ENCODE peak calls at places on chromosomes 2 and 18, in six cellular contexts. One of them, this sample, is unnamed.

GRCh38 chr2:210795506-210795905 is 239.1 kb downstream of the CPS1 start:
- DNase-seq in putamen: no peak
- DNase-seq in activated naive CD4-positive, alpha-beta T cell treated with anti-CD3 and anti-CD28 coated beads, Interleukin-2, amount 50 U/mL, for 72 hours: no peak
- DNase-seq in stimulated activated CD8-positive, alpha-beta memory T cell treated with anti-CD3 and anti-CD28 coated beads, Interleukin-4, amount 100 ng/mL, for 4 hours: no peak
- DNase-seq in amniotic stem cell: no peak
- DNase-seq in brain microvascular endothelial cell: no peak
- DNase-seq in this sample: no peak

GRCh38 chr18:57970356-57971095 is 73.5 kb upstream of the NEDD4L start:
- DNase-seq in putamen: peak
- DNase-seq in brain microvascular endothelial cell: no peak
- DNase-seq in stimulated activated CD8-positive, alpha-beta memory T cell treated with anti-CD3 and anti-CD28 coated beads, Interleukin-4, amount 100 ng/mL, for 4 hours: no peak
- DNase-seq in activated naive CD4-positive, alpha-beta T cell treated with anti-CD3 and anti-CD28 coated beads, Interleukin-2, amount 50 U/mL, for 72 hours: no peak
- DNase-seq in amniotic stem cell: no peak
- DNase-seq in this sample: no peak

GRCh38 chr2:61177727-61178549 is 15.9 kb downstream of the C2orf74 start:
- DNase-seq in activated naive CD4-positive, alpha-beta T cell treated with anti-CD3 and anti-CD28 coated beads, Interleukin-2, amount 50 U/mL, for 72 hours: peak
- DNase-seq in stimulated activated CD8-positive, alpha-beta memory T cell treated with anti-CD3 and anti-CD28 coated beads, Interleukin-4, amount 100 ng/mL, for 4 hours: no peak
- DNase-seq in amniotic stem cell: no peak
- DNase-seq in putamen: no peak
- DNase-seq in brain microvascular endothelial cell: no peak
- DNase-seq in this sample: peak

GRCh38 chr2:213251618-213252017 is 32.6 kb upstream of the SPAG16 start:
- DNase-seq in brain microvascular endothelial cell: no peak
- DNase-seq in putamen: peak
- DNase-seq in activated naive CD4-positive, alpha-beta T cell treated with anti-CD3 and anti-CD28 coated beads, Interleukin-2, amount 50 U/mL, for 72 hours: no peak
- DNase-seq in amniotic stem cell: peak
- DNase-seq in stimulated activated CD8-positive, alpha-beta memory T cell treated with anti-CD3 and anti-CD28 coated beads, Interleukin-4, amount 100 ng/mL, for 4 hours: no peak
- DNase-seq in this sample: no peak

GRCh38 chr2:45889620-45890019 is 238.1 kb downstream of the PRKCE start:
- DNase-seq in amniotic stem cell: no peak
- DNase-seq in brain microvascular endothelial cell: no peak
- DNase-seq in stimulated activated CD8-positive, alpha-beta memory T cell treated with anti-CD3 and anti-CD28 coated beads, Interleukin-4, amount 100 ng/mL, for 4 hours: no peak
- DNase-seq in activated naive CD4-positive, alpha-beta T cell treated with anti-CD3 and anti-CD28 coated beads, Interleukin-2, amount 50 U/mL, for 72 hours: no peak
- DNase-seq in putamen: no peak
- DNase-seq in this sample: no peak

GRCh38 chr2:111139637-111140317 is 19.1 kb downstream of the BCL2L11 start:
- DNase-seq in amniotic stem cell: no peak
- DNase-seq in activated naive CD4-positive, alpha-beta T cell treated with anti-CD3 and anti-CD28 coated beads, Interleukin-2, amount 50 U/mL, for 72 hours: no peak
- DNase-seq in brain microvascular endothelial cell: no peak
- DNase-seq in stimulated activated CD8-positive, alpha-beta memory T cell treated with anti-CD3 and anti-CD28 coated beads, Interleukin-4, amount 100 ng/mL, for 4 hours: no peak
- DNase-seq in putamen: no peak
- DNase-seq in this sample: no peak

GRCh38 chr18:58632557-58632956 is 3.7 kb upstream of the ALPK2 start:
- DNase-seq in putamen: no peak
- DNase-seq in stimulated activated CD8-positive, alpha-beta memory T cell treated with anti-CD3 and anti-CD28 coated beads, Interleukin-4, amount 100 ng/mL, for 4 hours: no peak
- DNase-seq in brain microvascular endothelial cell: no peak
- DNase-seq in activated naive CD4-positive, alpha-beta T cell treated with anti-CD3 and anti-CD28 coated beads, Interleukin-2, amount 50 U/mL, for 72 hours: no peak
- DNase-seq in amniotic stem cell: no peak
- DNase-seq in this sample: no peak

GRCh38 chr2:233832869-233833812 is 21.2 kb downstream of the HJURP start:
- DNase-seq in activated naive CD4-positive, alpha-beta T cell treated with anti-CD3 and anti-CD28 coated beads, Interleukin-2, amount 50 U/mL, for 72 hours: peak
- DNase-seq in amniotic stem cell: peak
- DNase-seq in stimulated activated CD8-positive, alpha-beta memory T cell treated with anti-CD3 and anti-CD28 coated beads, Interleukin-4, amount 100 ng/mL, for 4 hours: no peak
- DNase-seq in brain microvascular endothelial cell: peak
- DNase-seq in putamen: no peak
- DNase-seq in this sample: no peak

GRCh38 chr2:152493945-152494528 is 159.1 kb downstream of the FMNL2 start:
- DNase-seq in amniotic stem cell: no peak
- DNase-seq in brain microvascular endothelial cell: no peak
- DNase-seq in putamen: no peak
- DNase-seq in stimulated activated CD8-positive, alpha-beta memory T cell treated with anti-CD3 and anti-CD28 coated beads, Interleukin-4, amount 100 ng/mL, for 4 hours: no peak
- DNase-seq in activated naive CD4-positive, alpha-beta T cell treated with anti-CD3 and anti-CD28 coated beads, Interleukin-2, amount 50 U/mL, for 72 hours: no peak
- DNase-seq in this sample: no peak

GRCh38 chr18:60040966-60041365 is 141.2 kb downstream of the PMAIP1 start:
- DNase-seq in brain microvascular endothelial cell: no peak
- DNase-seq in amniotic stem cell: no peak
- DNase-seq in stimulated activated CD8-positive, alpha-beta memory T cell treated with anti-CD3 and anti-CD28 coated beads, Interleukin-4, amount 100 ng/mL, for 4 hours: no peak
- DNase-seq in activated naive CD4-positive, alpha-beta T cell treated with anti-CD3 and anti-CD28 coated beads, Interleukin-2, amount 50 U/mL, for 72 hours: no peak
- DNase-seq in putamen: no peak
- DNase-seq in this sample: no peak

GRCh38 chr2:191857406-191857805 is 10.5 kb upstream of the CAVIN2 start:
- DNase-seq in amniotic stem cell: no peak
- DNase-seq in stimulated activated CD8-positive, alpha-beta memory T cell treated with anti-CD3 and anti-CD28 coated beads, Interleukin-4, amount 100 ng/mL, for 4 hours: no peak
- DNase-seq in brain microvascular endothelial cell: no peak
- DNase-seq in activated naive CD4-positive, alpha-beta T cell treated with anti-CD3 and anti-CD28 coated beads, Interleukin-2, amount 50 U/mL, for 72 hours: no peak
- DNase-seq in putamen: no peak
- DNase-seq in this sample: no peak

GRCh38 chr2:112622528-112622849 is 23.2 kb upstream of the SLC20A1 start:
- DNase-seq in brain microvascular endothelial cell: peak
- DNase-seq in activated naive CD4-positive, alpha-beta T cell treated with anti-CD3 and anti-CD28 coated beads, Interleukin-2, amount 50 U/mL, for 72 hours: no peak
- DNase-seq in putamen: no peak
- DNase-seq in stimulated activated CD8-positive, alpha-beta memory T cell treated with anti-CD3 and anti-CD28 coated beads, Interleukin-4, amount 100 ng/mL, for 4 hours: no peak
- DNase-seq in amniotic stem cell: peak
- DNase-seq in this sample: no peak

GRCh38 chr2:10242998-10243925 is 59.4 kb upstream of the HPCAL1 start:
- DNase-seq in brain microvascular endothelial cell: no peak
- DNase-seq in activated naive CD4-positive, alpha-beta T cell treated with anti-CD3 and anti-CD28 coated beads, Interleukin-2, amount 50 U/mL, for 72 hours: no peak
- DNase-seq in putamen: no peak
- DNase-seq in stimulated activated CD8-positive, alpha-beta memory T cell treated with anti-CD3 and anti-CD28 coated beads, Interleukin-4, amount 100 ng/mL, for 4 hours: no peak
- DNase-seq in amniotic stem cell: no peak
- DNase-seq in this sample: no peak

GRCh38 chr18:79525556-79526467 is 130.1 kb downstream of the NFATC1 start:
- DNase-seq in putamen: no peak
- DNase-seq in activated naive CD4-positive, alpha-beta T cell treated with anti-CD3 and anti-CD28 coated beads, Interleukin-2, amount 50 U/mL, for 72 hours: peak
- DNase-seq in stimulated activated CD8-positive, alpha-beta memory T cell treated with anti-CD3 and anti-CD28 coated beads, Interleukin-4, amount 100 ng/mL, for 4 hours: no peak
- DNase-seq in amniotic stem cell: no peak
- DNase-seq in brain microvascular endothelial cell: no peak
- DNase-seq in this sample: no peak

GRCh38 chr2:97869722-97870346 is 125.9 kb downstream of the TMEM131 start:
- DNase-seq in activated naive CD4-positive, alpha-beta T cell treated with anti-CD3 and anti-CD28 coated beads, Interleukin-2, amount 50 U/mL, for 72 hours: no peak
- DNase-seq in stimulated activated CD8-positive, alpha-beta memory T cell treated with anti-CD3 and anti-CD28 coated beads, Interleukin-4, amount 100 ng/mL, for 4 hours: no peak
- DNase-seq in amniotic stem cell: no peak
- DNase-seq in putamen: no peak
- DNase-seq in brain microvascular endothelial cell: no peak
- DNase-seq in this sample: no peak

GRCh38 chr2:169509955-169510354 is 453 bp downstream of the KLHL41 start:
- DNase-seq in activated naive CD4-positive, alpha-beta T cell treated with anti-CD3 and anti-CD28 coated beads, Interleukin-2, amount 50 U/mL, for 72 hours: no peak
- DNase-seq in putamen: no peak
- DNase-seq in stimulated activated CD8-positive, alpha-beta memory T cell treated with anti-CD3 and anti-CD28 coated beads, Interleukin-4, amount 100 ng/mL, for 4 hours: no peak
- DNase-seq in amniotic stem cell: no peak
- DNase-seq in brain microvascular endothelial cell: no peak
- DNase-seq in this sample: no peak

GRCh38 chr2:112433932-112434730 is 686 bp upstream of the RGPD8 start:
- DNase-seq in amniotic stem cell: no peak
- DNase-seq in stimulated activated CD8-positive, alpha-beta memory T cell treated with anti-CD3 and anti-CD28 coated beads, Interleukin-4, amount 100 ng/mL, for 4 hours: no peak
- DNase-seq in activated naive CD4-positive, alpha-beta T cell treated with anti-CD3 and anti-CD28 coated beads, Interleukin-2, amount 50 U/mL, for 72 hours: no peak
- DNase-seq in brain microvascular endothelial cell: no peak
- DNase-seq in putamen: no peak
- DNase-seq in this sample: no peak

GRCh38 chr2:121898483-121898882 is 143.0 kb downstream of the TSN start:
- DNase-seq in amniotic stem cell: no peak
- DNase-seq in activated naive CD4-positive, alpha-beta T cell treated with anti-CD3 and anti-CD28 coated beads, Interleukin-2, amount 50 U/mL, for 72 hours: no peak
- DNase-seq in putamen: no peak
- DNase-seq in stimulated activated CD8-positive, alpha-beta memory T cell treated with anti-CD3 and anti-CD28 coated beads, Interleukin-4, amount 100 ng/mL, for 4 hours: no peak
- DNase-seq in brain microvascular endothelial cell: peak
- DNase-seq in this sample: no peak

GRCh38 chr2:29485631-29486030 is 370.4 kb downstream of the CLIP4 start:
- DNase-seq in amniotic stem cell: no peak
- DNase-seq in putamen: no peak
- DNase-seq in stimulated activated CD8-positive, alpha-beta memory T cell treated with anti-CD3 and anti-CD28 coated beads, Interleukin-4, amount 100 ng/mL, for 4 hours: no peak
- DNase-seq in brain microvascular endothelial cell: no peak
- DNase-seq in activated naive CD4-positive, alpha-beta T cell treated with anti-CD3 and anti-CD28 coated beads, Interleukin-2, amount 50 U/mL, for 72 hours: no peak
- DNase-seq in this sample: no peak

GRCh38 chr18:59646228-59646945 is 50.8 kb downstream of the CCBE1 start:
- DNase-seq in brain microvascular endothelial cell: no peak
- DNase-seq in amniotic stem cell: no peak
- DNase-seq in activated naive CD4-positive, alpha-beta T cell treated with anti-CD3 and anti-CD28 coated beads, Interleukin-2, amount 50 U/mL, for 72 hours: no peak
- DNase-seq in stimulated activated CD8-positive, alpha-beta memory T cell treated with anti-CD3 and anti-CD28 coated beads, Interleukin-4, amount 100 ng/mL, for 4 hours: no peak
- DNase-seq in putamen: no peak
- DNase-seq in this sample: no peak

GRCh38 chr18:59033361-59033760 is 106.3 kb upstream of the SEC11C start:
- DNase-seq in putamen: no peak
- DNase-seq in amniotic stem cell: no peak
- DNase-seq in activated naive CD4-positive, alpha-beta T cell treated with anti-CD3 and anti-CD28 coated beads, Interleukin-2, amount 50 U/mL, for 72 hours: no peak
- DNase-seq in brain microvascular endothelial cell: no peak
- DNase-seq in stimulated activated CD8-positive, alpha-beta memory T cell treated with anti-CD3 and anti-CD28 coated beads, Interleukin-4, amount 100 ng/mL, for 4 hours: no peak
- DNase-seq in this sample: no peak

GRCh38 chr2:237431372-237431771 is 17.4 kb upstream of the COL6A3 start:
- DNase-seq in stimulated activated CD8-positive, alpha-beta memory T cell treated with anti-CD3 and anti-CD28 coated beads, Interleukin-4, amount 100 ng/mL, for 4 hours: no peak
- DNase-seq in amniotic stem cell: no peak
- DNase-seq in brain microvascular endothelial cell: peak
- DNase-seq in activated naive CD4-positive, alpha-beta T cell treated with anti-CD3 and anti-CD28 coated beads, Interleukin-2, amount 50 U/mL, for 72 hours: no peak
- DNase-seq in putamen: no peak
- DNase-seq in this sample: no peak

GRCh38 chr2:208363485-208363884 is 43.1 kb upstream of the PTH2R start:
- DNase-seq in activated naive CD4-positive, alpha-beta T cell treated with anti-CD3 and anti-CD28 coated beads, Interleukin-2, amount 50 U/mL, for 72 hours: no peak
- DNase-seq in amniotic stem cell: peak
- DNase-seq in stimulated activated CD8-positive, alpha-beta memory T cell treated with anti-CD3 and anti-CD28 coated beads, Interleukin-4, amount 100 ng/mL, for 4 hours: no peak
- DNase-seq in putamen: no peak
- DNase-seq in brain microvascular endothelial cell: peak
- DNase-seq in this sample: no peak

GRCh38 chr2:130391058-130391871 is 35.4 kb downstream of the PTPN18 start:
- DNase-seq in brain microvascular endothelial cell: peak
- DNase-seq in stimulated activated CD8-positive, alpha-beta memory T cell treated with anti-CD3 and anti-CD28 coated beads, Interleukin-4, amount 100 ng/mL, for 4 hours: no peak
- DNase-seq in putamen: peak
- DNase-seq in amniotic stem cell: peak
- DNase-seq in activated naive CD4-positive, alpha-beta T cell treated with anti-CD3 and anti-CD28 coated beads, Interleukin-2, amount 50 U/mL, for 72 hours: no peak
- DNase-seq in this sample: peak

GRCh38 chr18:55439036-55439435 is 149.0 kb downstream of the TCF4 start:
- DNase-seq in activated naive CD4-positive, alpha-beta T cell treated with anti-CD3 and anti-CD28 coated beads, Interleukin-2, amount 50 U/mL, for 72 hours: no peak
- DNase-seq in stimulated activated CD8-positive, alpha-beta memory T cell treated with anti-CD3 and anti-CD28 coated beads, Interleukin-4, amount 100 ng/mL, for 4 hours: no peak
- DNase-seq in brain microvascular endothelial cell: no peak
- DNase-seq in putamen: no peak
- DNase-seq in amniotic stem cell: no peak
- DNase-seq in this sample: no peak

GRCh38 chr2:114192362-114192761 is 250.1 kb upstream of the DPP10 start:
- DNase-seq in stimulated activated CD8-positive, alpha-beta memory T cell treated with anti-CD3 and anti-CD28 coated beads, Interleukin-4, amount 100 ng/mL, for 4 hours: no peak
- DNase-seq in activated naive CD4-positive, alpha-beta T cell treated with anti-CD3 and anti-CD28 coated beads, Interleukin-2, amount 50 U/mL, for 72 hours: no peak
- DNase-seq in amniotic stem cell: no peak
- DNase-seq in brain microvascular endothelial cell: peak
- DNase-seq in putamen: no peak
- DNase-seq in this sample: no peak

GRCh38 chr18:27261769-27262549 is 76.9 kb upstream of the CHST9 start:
- DNase-seq in amniotic stem cell: no peak
- DNase-seq in stimulated activated CD8-positive, alpha-beta memory T cell treated with anti-CD3 and anti-CD28 coated beads, Interleukin-4, amount 100 ng/mL, for 4 hours: no peak
- DNase-seq in activated naive CD4-positive, alpha-beta T cell treated with anti-CD3 and anti-CD28 coated beads, Interleukin-2, amount 50 U/mL, for 72 hours: no peak
- DNase-seq in brain microvascular endothelial cell: no peak
- DNase-seq in putamen: no peak
- DNase-seq in this sample: no peak

GRCh38 chr18:55477537-55478300 is 110.3 kb downstream of the TCF4 start:
- DNase-seq in putamen: no peak
- DNase-seq in amniotic stem cell: no peak
- DNase-seq in brain microvascular endothelial cell: no peak
- DNase-seq in activated naive CD4-positive, alpha-beta T cell treated with anti-CD3 and anti-CD28 coated beads, Interleukin-2, amount 50 U/mL, for 72 hours: no peak
- DNase-seq in stimulated activated CD8-positive, alpha-beta memory T cell treated with anti-CD3 and anti-CD28 coated beads, Interleukin-4, amount 100 ng/mL, for 4 hours: no peak
- DNase-seq in this sample: no peak

This sample was measured in activated CD8-positive, alpha-beta memory T cell treated with anti-CD3 and anti-CD28 coated beads for 1 hour.